ENCODE peak calls at places on chromosome 21, in nine cellular contexts. B is sigmoid colon, M is GM10248, I is uterus, H is astrocyte of the spinal cord, T is GM12878, Z is AG09319, G is endothelial cell, E is left ventricle myocardium inferior. C is an unnamed sample.

GRCh38 chr21:34968414-34969333 is 80.4 kb downstream of the RUNX1 start:
- DNase-seq in Z (no peak), T (no peak), I (no peak), H (no peak), B (no peak), E (no peak), M (peak; percentile 24), G (no peak), C (no peak)

GRCh38 chr21:35637431-35637830 is 422.9 kb downstream of the SETD4 start:
- DNase-seq in M (no peak), I (no peak), E (no peak), B (no peak), Z (no peak), G (no peak), H (peak; percentile 72), T (no peak), C (no peak)

GRCh38 chr21:15355066-15355465 is 290.3 kb upstream of the NRIP1 start:
- DNase-seq in I (no peak), E (no peak), T (no peak), Z (no peak), B (no peak), H (no peak), G (no peak), M (no peak), C (no peak)

GRCh38 chr21:26769613-26770188 is 75.5 kb downstream of the ADAMTS1 start:
- DNase-seq in M (no peak), T (no peak), H (peak; percentile 61), E (no peak), G (peak; percentile 6), I (peak; percentile 32), Z (peak; percentile 25), B (no peak), C (no peak)

GRCh38 chr21:26366781-26367180 is 196.2 kb upstream of the APP start:
- DNase-seq in H (peak; percentile 3), T (no peak), G (no peak), B (no peak), M (no peak), Z (no peak), E (no peak), I (no peak), C (no peak)

GRCh38 chr21:40254540-40255455 is 387.6 kb downstream of the PCP4 start:
- DNase-seq in E (no peak), T (no peak), G (no peak), Z (no peak), M (no peak), B (no peak), I (no peak), H (peak; percentile 86), C (no peak)

GRCh38 chr21:46029201-46029924 is 47.8 kb downstream of the COL6A1 start:
- DNase-seq in T (no peak), I (no peak), H (no peak), E (no peak), B (peak; percentile 75), Z (no peak), M (no peak), G (no peak), C (no peak)

GRCh38 chr21:41507521-41508414 is at the start of gene TMPRSS2:
- DNase-seq in T (no peak), I (no peak), E (no peak), Z (no peak), H (no peak), M (no peak), G (peak; percentile 66), B (no peak), C (no peak)

GRCh38 chr21:26732442-26733221 is 112.6 kb downstream of the ADAMTS1 start:
- DNase-seq in H (peak; percentile 55), M (no peak), Z (no peak), E (no peak), T (no peak), G (peak; percentile 68), I (peak; percentile 40), B (no peak), C (no peak)

GRCh38 chr21:41921089-41921819 is 32.6 kb downstream of the C2CD2 start:
- DNase-seq in G (no peak), M (no peak), B (peak; percentile 62), I (no peak), Z (no peak), T (no peak), H (no peak), E (no peak), C (no peak)

GRCh38 chr21:37658121-37658993 is 257.9 kb downstream of the KCNJ6 start:
- DNase-seq in Z (no peak), I (peak; percentile 33), H (peak; percentile 4), M (no peak), B (no peak), G (no peak), T (no peak), E (no peak), C (no peak)

GRCh38 chr21:37660709-37661108 is 255.5 kb downstream of the KCNJ6 start:
- DNase-seq in E (no peak), T (no peak), H (no peak), Z (no peak), B (no peak), G (no peak), M (no peak), I (no peak), C (no peak)

GRCh38 chr21:37656899-37657298 is 259.4 kb downstream of the KCNJ6 start:
- DNase-seq in M (no peak), I (no peak), Z (no peak), H (no peak), T (no peak), G (no peak), B (no peak), E (no peak), C (no peak)

GRCh38 chr21:37659874-37660273 is 256.4 kb downstream of the KCNJ6 start:
- DNase-seq in E (no peak), T (no peak), I (no peak), B (no peak), M (no peak), Z (no peak), G (no peak), H (no peak), C (no peak)

GRCh38 chr21:37658994-37659458 is 257.2 kb downstream of the KCNJ6 start:
- DNase-seq in M (no peak), T (no peak), B (peak; percentile 81), H (peak; percentile 64), Z (no peak), E (no peak), G (no peak), I (peak; percentile 73), C (no peak)
- TF ChIP-seq CTCF in M (no peak), T (no peak), B (no peak), H (peak; percentile 22), Z (peak; percentile 15), E (peak; percentile 24), G (no peak), I (peak; percentile 56), C (no peak)

DNA sequence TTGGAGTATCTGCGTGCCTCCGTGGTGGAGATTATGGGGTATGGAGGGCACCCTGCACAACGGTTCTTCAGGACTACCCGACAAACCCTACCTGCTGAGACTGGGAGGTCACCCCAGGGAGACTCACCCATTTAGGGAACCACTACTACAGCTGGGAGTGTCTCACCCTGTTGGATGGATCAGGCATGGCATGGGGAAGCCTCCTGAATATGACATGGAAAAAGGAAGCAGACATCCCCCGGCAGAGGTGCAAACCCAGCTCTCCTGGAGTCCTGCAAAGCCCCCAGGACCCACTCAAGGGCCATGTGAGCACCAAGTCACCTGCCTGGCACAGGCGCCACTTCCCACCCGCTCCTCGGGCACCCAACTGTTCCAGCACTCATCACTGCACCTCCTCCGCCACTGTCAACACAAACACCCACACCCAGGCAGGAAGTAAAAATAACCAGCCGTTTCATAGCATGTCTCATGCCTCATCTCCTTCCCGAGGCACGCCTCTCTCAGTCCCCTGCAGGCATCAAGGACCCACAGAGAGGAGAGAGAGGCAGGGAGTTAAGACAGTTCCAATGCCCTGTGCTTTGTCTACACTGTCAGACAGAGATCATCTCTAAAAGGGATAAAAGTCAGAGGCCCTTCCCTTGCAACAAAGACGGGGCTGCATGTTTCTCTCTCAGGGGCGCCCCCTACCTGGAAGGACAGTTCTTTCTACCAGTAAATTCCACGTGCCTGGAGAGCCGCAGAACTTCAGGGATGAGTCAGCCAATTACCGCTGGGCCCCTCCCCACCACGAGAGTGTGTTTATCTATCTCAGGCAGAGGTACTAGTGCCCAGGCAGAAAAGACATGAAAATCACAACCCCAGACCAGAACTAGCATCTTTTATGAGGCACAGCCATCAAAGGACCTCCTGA is 150.1 kb upstream of the SOD1 start:
- DNase-seq in Z (no peak), I (no peak), T (peak; percentile 41), M (peak; percentile 34), H (peak; percentile 53), E (no peak), G (peak; percentile 23), B (no peak), C (peak; percentile 25)
- TF ChIP-seq CTCF in Z (no peak), I (no peak), T (peak; percentile 33), M (peak; percentile 29), H (peak; percentile 43), E (no peak), G (no peak), B (no peak), C (peak; percentile 59)

DNA sequence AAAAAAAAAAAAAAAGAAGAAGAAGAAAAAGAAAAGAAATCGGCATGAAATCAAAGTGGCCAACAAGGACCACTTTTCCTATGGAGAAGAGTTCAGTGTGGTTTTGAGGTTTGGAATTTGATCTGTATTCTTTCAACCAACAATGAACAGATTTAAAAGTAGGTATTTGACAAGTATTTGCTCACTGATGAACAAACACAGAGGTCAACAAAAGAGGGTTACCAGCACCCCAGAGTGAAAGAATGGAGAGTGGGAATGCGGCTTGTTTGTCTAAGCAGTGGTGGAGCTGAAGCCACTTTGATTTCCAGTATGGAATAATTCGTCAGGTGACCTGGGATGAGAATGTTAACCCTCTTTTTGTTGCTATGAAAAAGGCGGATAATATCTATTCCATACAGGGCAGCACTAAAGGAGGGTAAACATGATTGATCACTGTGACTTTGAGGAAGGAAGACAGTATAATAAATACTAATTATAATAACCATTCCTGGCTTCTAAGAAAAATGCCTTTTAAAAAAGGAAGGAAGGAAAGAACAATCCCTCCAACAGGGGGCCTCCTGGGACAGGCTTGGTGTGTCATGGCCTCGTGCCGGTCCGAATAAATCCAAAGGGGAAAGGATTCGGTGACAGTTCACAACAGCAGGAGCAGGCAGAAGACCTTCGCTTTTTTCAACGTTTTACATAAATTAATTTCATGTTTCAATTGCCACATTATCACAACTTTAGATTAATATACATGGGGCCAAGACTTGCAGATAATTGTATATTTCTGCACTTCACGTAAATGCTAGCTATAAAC is 37.2 kb upstream of the SIM2 start:
- DNase-seq in H (peak; percentile 29), E (no peak), B (no peak), Z (no peak), T (no peak), G (peak; percentile 36), M (no peak), I (no peak), C (no peak)
- TF ChIP-seq CTCF in H (peak; percentile 60), E (peak; percentile 68), B (peak; percentile 16), Z (peak; percentile 46), T (no peak), G (no peak), M (no peak), I (no peak), C (peak; percentile 17)

DNA sequence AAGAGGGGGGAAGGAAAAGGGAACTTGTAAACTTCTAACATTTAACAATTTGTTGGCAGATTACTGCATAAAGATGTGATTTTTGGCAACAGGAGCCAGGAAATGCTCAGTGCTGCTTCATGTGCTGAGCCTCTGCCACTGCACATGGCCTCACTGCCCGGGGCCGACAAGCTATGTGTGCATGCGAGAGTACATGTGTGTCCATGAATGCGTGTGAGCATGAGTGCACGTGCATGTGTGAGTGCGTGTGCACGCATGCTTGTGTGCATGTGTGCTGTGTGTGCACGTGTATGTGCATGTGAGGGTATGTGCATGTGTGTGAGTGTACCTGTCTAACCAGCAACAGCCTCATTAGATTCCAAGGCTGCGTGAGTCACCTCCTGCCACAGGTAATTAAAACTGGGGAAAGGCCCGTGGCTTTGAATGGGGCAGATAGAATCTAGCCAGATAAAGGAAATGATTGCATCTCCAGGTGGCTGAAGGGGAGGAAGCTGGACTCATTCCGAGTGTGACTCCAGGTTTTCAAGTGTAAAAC is 41.4 kb upstream of the TSPEAR start:
- DNase-seq in E (no peak), B (no peak), M (no peak), I (no peak), G (no peak), Z (no peak), T (no peak), H (no peak), C (no peak)
- TF ChIP-seq CTCF in E (peak; percentile 12), B (no peak), M (no peak), I (no peak), G (no peak), Z (no peak), T (no peak), H (no peak), C (no peak)

C was measured in GM06990.